ENCODE peak calls at places on chromosomes 11 and 22, in seven cellular contexts. U is HCT116, Z is PC-3, A is neural progenitor cell, N is hepatocyte, E is GM23248, C is MM.1S. K is an unnamed sample. For H3K4me1, the result is how much of the 10 kb centered on the place peaks cover.

GRCh38 chr22:31313366-31314147 is 21.3 kb upstream of the PIK3IP1 start:
- DNase-seq in U (peak), Z (peak), A (peak), N (peak), E (peak), C (peak), K (peak)

GRCh38 chr11:132911186-132911585 is 621.1 kb downstream of the OPCML start:
- DNase-seq in U (no peak), Z (no peak), A (no peak), N (peak), E (peak), C (no peak), K (no peak)

GRCh38 chr11:116301141-116301540 is 471.6 kb downstream of the BUD13 start:
- DNase-seq in U (no peak), Z (no peak), A (no peak), N (no peak), E (no peak), C (no peak), K (no peak)

GRCh38 chr11:57536947-57537654 is at the start of gene SMTNL1:
- DNase-seq in U (no peak), Z (no peak), A (peak), N (no peak), E (no peak), C (no peak), K (peak)

GRCh38 chr11:113296447-113297205 is 17.8 kb upstream of the TTC12 start:
- DNase-seq in U (no peak), Z (no peak), A (no peak), N (no peak), E (no peak), C (peak), K (peak)

GRCh38 chr11:63869171-63869591 is 30.3 kb downstream of the MARK2 start:
- DNase-seq in U (no peak), Z (peak), A (no peak), N (no peak), E (no peak), C (no peak), K (no peak)

GRCh38 chr11:96324912-96325311 is 18.1 kb downstream of the MAML2 start:
- DNase-seq in U (peak), Z (peak), A (no peak), N (no peak), E (peak), C (no peak), K (no peak)

GRCh38 chr11:63508009-63508408 is 2.1 kb downstream of the LGALS12 start:
- DNase-seq in U (peak), Z (peak), A (peak), N (peak), E (peak), C (peak), K (peak)

GRCh38 chr22:41526802-41527799 is 17.2 kb downstream of the POLR3H start:
- DNase-seq in U (no peak), Z (peak), A (peak), N (peak), E (peak), C (peak), K (peak)

GRCh38 chr11:124442442-124442841 is 3.1 kb downstream of the OR8B8 start:
- DNase-seq in U (no peak), Z (no peak), A (no peak), N (no peak), E (no peak), C (no peak), K (peak)

GRCh38 chr11:575324-575995 is 810 bp upstream of the PHRF1 start:
- DNase-seq in U (peak), Z (peak), A (peak), N (no peak), E (peak), C (no peak), K (peak)

GRCh38 chr11:72216638-72217037 is at the start of gene FOLR2:
- DNase-seq in U (no peak), Z (no peak), A (no peak), N (no peak), E (no peak), C (no peak), K (no peak)

GRCh38 chr11:35579557-35580396 is 38.5 kb upstream of the FJX1 start:
- DNase-seq in U (peak), Z (peak), A (no peak), N (peak), E (peak), C (no peak), K (no peak)

GRCh38 chr22:39148727-39149535 is 3.5 kb downstream of the CBX7 start:
- DNase-seq in U (no peak), Z (no peak), A (peak), N (peak), E (no peak), C (peak), K (peak)

GRCh38 chr11:111259871-111260270 is 14.3 kb downstream of the POU2AF2 start:
- DNase-seq in U (no peak), Z (peak), A (no peak), N (no peak), E (peak), C (no peak), K (no peak)

GRCh38 chr11:119417726-119418540 is 5.0 kb downstream of the THY1 start:
- DNase-seq in U (no peak), Z (peak), A (no peak), N (peak), E (peak), C (no peak), K (peak)

GRCh38 chr11:58924230-58924629 is 15.1 kb upstream of the GLYATL1 start:
- DNase-seq in U (no peak), Z (no peak), A (peak), N (no peak), E (no peak), C (no peak), K (no peak)
- H3K4me3 ChIP-seq in U (no peak), Z (no peak), A (no peak), N (no peak), E (no peak), C (no peak), K (no peak)

GRCh38 chr11:12218909-12219308 is 108.5 kb downstream of the MICAL2 start:
- DNase-seq in U (no peak), Z (no peak), A (no peak), N (peak), E (no peak), C (no peak), K (no peak)

GRCh38 chr11:12219732-12220131 is 109.3 kb downstream of the MICAL2 start:
- DNase-seq in U (no peak), Z (no peak), A (no peak), N (no peak), E (no peak), C (no peak), K (no peak)

GRCh38 chr11:12221136-12221535 is 110.7 kb downstream of the MICAL2 start:
- DNase-seq in U (no peak), Z (no peak), A (no peak), N (no peak), E (no peak), C (no peak), K (no peak)

GRCh38 chr11:12222099-12222751 is 111.8 kb downstream of the MICAL2 start:
- DNase-seq in U (no peak), Z (no peak), A (no peak), N (no peak), E (no peak), C (no peak), K (no peak)

DNA sequence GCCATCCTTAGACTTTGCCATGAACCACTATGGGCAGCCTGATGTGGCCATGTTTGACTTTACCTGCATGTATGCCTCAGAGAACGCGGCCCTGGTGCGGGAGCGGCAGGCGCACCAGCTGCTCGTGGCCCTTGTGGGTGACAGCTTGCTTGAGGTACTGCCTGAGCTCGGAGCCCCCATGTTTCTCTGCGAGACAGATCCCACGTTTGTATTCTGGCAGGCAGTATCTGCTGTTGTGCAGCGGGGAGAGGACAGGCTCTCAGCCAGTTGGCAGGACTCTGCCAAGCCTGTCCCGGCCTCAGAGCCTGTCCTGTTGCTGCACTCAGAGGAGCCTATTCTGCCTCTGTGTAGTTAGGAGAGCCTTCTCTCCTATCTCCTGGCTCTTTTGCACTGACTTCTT is 109.9 kb downstream of the MICAL2 start:
- DNase-seq in U (no peak), Z (no peak), A (no peak), N (no peak), E (no peak), C (no peak), K (no peak)
- TF ChIP-seq EZH2phosphoT487 in U (no peak), Z (no peak), A (no peak), N (no peak), E (no peak), C (no peak), K (no peak)

GRCh38 chr22:37377927-37378326 is 49.4 kb downstream of the ELFN2 start:
- DNase-seq in U (no peak), Z (no peak), A (no peak), N (no peak), E (no peak), C (peak), K (no peak)
- H3K4me1 ChIP-seq in U (under half), Z (under half), A (under half), N (under half), E (under half), C (under half), K (under half)

GRCh38 chr22:46349681-46350080 is 14.2 kb downstream of the TRMU start:
- DNase-seq in U (no peak), Z (no peak), A (no peak), N (no peak), E (no peak), C (no peak), K (no peak)

GRCh38 chr22:46351131-46351735 is 15.7 kb downstream of the TRMU start:
- DNase-seq in U (no peak), Z (no peak), A (no peak), N (no peak), E (no peak), C (no peak), K (no peak)

GRCh38 chr22:46350646-46351045 is 15.1 kb downstream of the TRMU start:
- DNase-seq in U (no peak), Z (no peak), A (no peak), N (no peak), E (no peak), C (no peak), K (no peak)

GRCh38 chr22:46349238-46349637 is 13.7 kb downstream of the TRMU start:
- DNase-seq in U (no peak), Z (no peak), A (no peak), N (no peak), E (no peak), C (no peak), K (no peak)

GRCh38 chr22:46350111-46350510 is 14.6 kb downstream of the TRMU start:
- DNase-seq in U (no peak), Z (no peak), A (no peak), N (no peak), E (no peak), C (no peak), K (no peak)
- H3K4me3 ChIP-seq in U (no peak), Z (no peak), A (no peak), N (no peak), E (no peak), C (no peak), K (no peak)

DNA sequence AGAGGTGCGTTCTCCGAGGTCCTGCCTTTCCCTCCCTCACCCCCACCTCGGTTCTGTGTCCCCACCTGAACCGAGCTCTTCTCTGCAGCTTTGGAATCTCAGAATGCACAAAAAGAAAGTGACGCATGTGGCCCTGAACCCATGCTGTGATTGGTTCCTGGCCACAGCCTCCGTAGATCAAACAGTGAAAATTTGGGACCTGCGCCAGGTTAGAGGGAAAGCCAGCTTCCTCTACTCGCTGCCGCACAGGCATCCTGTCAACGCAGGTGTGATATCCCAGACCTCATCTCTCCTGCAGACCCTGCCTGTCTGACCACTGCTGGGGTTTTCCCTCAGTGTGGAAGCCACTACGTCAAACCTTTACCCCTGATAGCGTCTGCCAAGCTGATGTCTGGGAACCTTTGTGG is 13.9 kb downstream of the ACP2 start:
- DNase-seq in U (no peak), Z (peak), A (no peak), N (no peak), E (no peak), C (no peak), K (no peak)
- TF ChIP-seq EZH2phosphoT487 in U (no peak), Z (no peak), A (no peak), N (no peak), E (no peak), C (no peak), K (no peak)

GRCh38 chr22:20054034-20054427 is 26.0 kb upstream of the DGCR8 start:
- DNase-seq in U (no peak), Z (no peak), A (no peak), N (no peak), E (no peak), C (no peak), K (no peak)
- H3K4me1 ChIP-seq in U (under half), Z (under half), A (under half), N (under half), E (under half), C (under half), K (under half)

GRCh38 chr22:50266994-50267393 is 3.2 kb downstream of the MAPK11 start:
- DNase-seq in U (no peak), Z (no peak), A (no peak), N (no peak), E (no peak), C (no peak), K (no peak)
- H3K4me3 ChIP-seq in U (no peak), Z (no peak), A (peak), N (no peak), E (peak), C (no peak), K (peak)

DNA sequence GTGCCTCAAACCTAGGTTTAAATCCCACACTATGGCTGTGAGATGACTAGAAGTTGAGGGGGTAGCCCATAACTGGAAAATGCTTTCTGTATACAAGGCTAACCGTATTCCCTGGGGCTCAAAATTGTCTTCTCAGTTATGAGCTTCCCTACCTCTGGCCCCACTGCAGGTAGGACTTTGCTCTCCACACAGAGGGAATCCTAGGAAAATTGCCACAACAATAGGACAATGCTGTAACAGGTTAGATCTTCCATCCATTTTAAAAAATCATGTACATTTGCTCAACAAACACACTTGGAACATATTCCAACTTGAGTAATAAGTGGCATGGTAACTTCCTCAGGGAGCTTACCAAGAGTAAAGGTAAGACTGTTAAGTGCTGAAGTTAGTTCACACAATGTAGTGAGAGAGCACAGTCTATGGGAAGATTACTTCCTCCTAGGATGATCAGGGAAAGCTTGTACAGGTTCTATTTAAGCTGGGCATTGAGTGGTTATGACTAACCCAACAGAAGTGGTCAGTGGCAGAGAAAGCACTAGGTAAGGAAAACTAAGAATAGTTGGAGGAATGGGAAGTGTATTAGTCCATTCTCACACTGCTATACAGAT is 78.9 kb upstream of the BIRC3 start:
- DNase-seq in U (no peak), Z (peak), A (no peak), N (peak), E (no peak), C (no peak), K (no peak)
- TF ChIP-seq EZH2phosphoT487 in U (no peak), Z (no peak), A (no peak), N (no peak), E (no peak), C (no peak), K (no peak)

K was measured in GM23338.